ENCODE peak calls at places on chromosome 9, in four cellular contexts. I is H9, E is dorsolateral prefrontal cortex, R is WTC11. Q is an unnamed sample.

GRCh38 chr9:78860806-78861475 is 564.0 kb downstream of the PSAT1 start:
- DNase-seq in I (no peak), E (no peak), R (no peak), Q (no peak)

GRCh38 chr9:111891910-111892499 is 4.6 kb upstream of the UGCG start:
- DNase-seq in I (no peak), E (no peak), R (no peak), Q (no peak)

GRCh38 chr9:133844431-133844830 is 106.3 kb upstream of the SARDH start:
- DNase-seq in I (no peak), E (no peak), R (no peak), Q (no peak)

GRCh38 chr9:19155106-19155999 is 28.1 kb upstream of the PLIN2 start:
- DNase-seq in I (no peak), E (no peak), R (no peak), Q (no peak)

GRCh38 chr9:99257723-99258364 is 35.8 kb downstream of the SEC61B start:
- DNase-seq in I (no peak), E (no peak), R (no peak), Q (no peak)

GRCh38 chr9:131545003-131545785 is at the start of gene PRRT1B:
- DNase-seq in I (no peak), E (no peak), R (peak), Q (no peak)

GRCh38 chr9:127858041-127858512 is 3.6 kb upstream of the ENG start:
- DNase-seq in I (no peak), E (no peak), R (no peak), Q (no peak)

GRCh38 chr9:77807295-77807694 is 159.2 kb upstream of the GNA14 start:
- DNase-seq in I (no peak), E (no peak), R (no peak), Q (no peak)

GRCh38 chr9:132008184-132008781 is 71.4 kb downstream of the MED27 start:
- DNase-seq in I (no peak), E (no peak), R (no peak), Q (no peak)

GRCh38 chr9:89879711-89880110 is 274.9 kb downstream of the GADD45G start:
- DNase-seq in I (peak), E (no peak), R (no peak), Q (peak)

DNA sequence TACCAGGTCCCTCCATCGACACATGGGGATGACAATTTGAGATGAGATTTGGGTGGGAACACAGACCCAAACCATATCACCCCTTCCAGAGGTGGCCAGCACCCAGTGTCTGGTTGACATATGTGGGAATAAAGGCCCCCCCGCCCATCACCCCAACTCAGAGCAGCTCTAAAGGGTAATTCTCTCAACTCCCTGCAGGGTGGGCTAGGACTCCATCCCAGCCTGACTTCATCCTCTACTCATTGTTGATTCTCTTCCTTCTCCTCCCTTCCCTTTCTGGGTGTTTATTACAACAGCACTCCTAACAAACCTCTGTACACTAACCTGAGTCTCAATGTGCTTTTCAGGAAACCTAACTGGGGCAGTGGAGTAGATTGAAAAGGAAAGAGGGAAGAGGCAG is 339.9 kb downstream of the ACTL7B start:
- DNase-seq in I (peak), E (no peak), R (peak), Q (no peak)
- TF ChIP-seq CTCF in I (peak), E (no peak), R (no peak), Q (no peak)

GRCh38 chr9:92342825-92343488 is 17.2 kb downstream of the CENPP start:
- DNase-seq in I (no peak), E (no peak), R (no peak), Q (no peak)
- TF ChIP-seq CTCF in I (no peak), E (peak), R (no peak), Q (peak)

DNA sequence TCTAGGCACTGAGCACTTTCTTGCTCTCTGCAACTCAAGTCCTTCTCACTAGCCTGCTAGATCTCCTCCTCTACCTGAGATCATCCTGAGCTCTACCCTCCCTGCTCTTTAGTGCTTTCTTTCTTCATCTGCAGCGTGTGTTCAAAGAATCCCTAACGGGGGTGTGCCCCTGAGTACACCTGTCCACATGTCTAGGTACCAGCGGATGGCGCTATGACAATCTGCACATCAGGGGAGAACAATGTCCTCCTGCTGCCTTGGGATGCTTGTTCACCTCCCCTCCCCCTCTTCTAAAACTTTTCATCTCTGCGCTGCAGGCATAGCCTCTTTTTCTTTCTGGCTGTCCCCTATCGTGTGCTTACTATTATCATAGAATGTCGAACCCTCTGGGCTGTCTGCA is 42.7 kb downstream of the PTPN3 start:
- DNase-seq in I (no peak), E (no peak), R (peak), Q (no peak)
- TF ChIP-seq CTCF in I (peak), E (no peak), R (peak), Q (no peak)

GRCh38 chr9:7259544-7260241 is 501.9 kb downstream of the KDM4C start:
- DNase-seq in I (no peak), E (no peak), R (no peak), Q (no peak)
- TF ChIP-seq CTCF in I (no peak), E (peak), R (no peak), Q (no peak)

GRCh38 chr9:68555416-68555815 is 14.7 kb upstream of the TMEM252 start:
- DNase-seq in I (no peak), E (no peak), R (no peak), Q (no peak)

GRCh38 chr9:68562456-68562855 is 21.8 kb upstream of the TMEM252 start:
- DNase-seq in I (peak), E (no peak), R (no peak), Q (no peak)

GRCh38 chr9:68560131-68560844 is 19.6 kb upstream of the TMEM252 start:
- DNase-seq in I (peak), E (no peak), R (peak), Q (no peak)
- TF ChIP-seq CTCF in I (peak), E (peak), R (peak), Q (no peak)

Q was measured in mesothelial cell of epicardium.